ENCODE peak calls at places on chromosomes 7 and 10, in four cellular contexts. X is PC-9, W is astrocyte, M is AG04449. P is an unnamed sample.

GRCh38 chr10:130045091-130045652 is 65.5 kb downstream of the C10orf143 start:
- DNase-seq in X (no peak), W (no peak), M (no peak), P (no peak)

GRCh38 chr10:114073787-114074186 is 30.1 kb downstream of the ADRB1 start:
- DNase-seq in X (no peak), W (no peak), M (no peak), P (no peak)

GRCh38 chr10:38047666-38048065 is 37.2 kb downstream of the ZNF33A start:
- DNase-seq in X (no peak), W (no peak), M (no peak), P (no peak)

GRCh38 chr10:113158183-113158582 is 208.1 kb downstream of the TCF7L2 start:
- DNase-seq in X (no peak), W (no peak), M (no peak), P (no peak)

GRCh38 chr10:59098811-59099452 is 77.5 kb upstream of the PHYHIPL start:
- DNase-seq in X (no peak), W (peak), M (no peak), P (peak)

GRCh38 chr7:111357691-111358090 is 204.6 kb downstream of the IMMP2L start:
- DNase-seq in X (peak), W (peak), M (no peak), P (peak)

GRCh38 chr7:112596260-112596659 is 115.5 kb downstream of the LSMEM1 start:
- DNase-seq in X (no peak), W (peak), M (no peak), P (peak)

GRCh38 chr7:88912852-88913251 is 117.3 kb upstream of the TEX47 start:
- DNase-seq in X (no peak), W (no peak), M (no peak), P (no peak)

GRCh38 chr7:46932656-46933424 is 649.1 kb downstream of the TNS3 start:
- DNase-seq in X (peak), W (peak), M (peak), P (peak)

GRCh38 chr10:78831457-78831856 is 237.3 kb upstream of the ZMIZ1 start:
- DNase-seq in X (no peak), W (no peak), M (no peak), P (no peak)

GRCh38 chr10:32166365-32166764 is 110.1 kb upstream of the KIF5B start:
- DNase-seq in X (no peak), W (no peak), M (no peak), P (no peak)

GRCh38 chr7:151248191-151249033 is at the start of gene SMARCD3:
- DNase-seq in X (no peak), W (peak), M (no peak), P (no peak)

DNA sequence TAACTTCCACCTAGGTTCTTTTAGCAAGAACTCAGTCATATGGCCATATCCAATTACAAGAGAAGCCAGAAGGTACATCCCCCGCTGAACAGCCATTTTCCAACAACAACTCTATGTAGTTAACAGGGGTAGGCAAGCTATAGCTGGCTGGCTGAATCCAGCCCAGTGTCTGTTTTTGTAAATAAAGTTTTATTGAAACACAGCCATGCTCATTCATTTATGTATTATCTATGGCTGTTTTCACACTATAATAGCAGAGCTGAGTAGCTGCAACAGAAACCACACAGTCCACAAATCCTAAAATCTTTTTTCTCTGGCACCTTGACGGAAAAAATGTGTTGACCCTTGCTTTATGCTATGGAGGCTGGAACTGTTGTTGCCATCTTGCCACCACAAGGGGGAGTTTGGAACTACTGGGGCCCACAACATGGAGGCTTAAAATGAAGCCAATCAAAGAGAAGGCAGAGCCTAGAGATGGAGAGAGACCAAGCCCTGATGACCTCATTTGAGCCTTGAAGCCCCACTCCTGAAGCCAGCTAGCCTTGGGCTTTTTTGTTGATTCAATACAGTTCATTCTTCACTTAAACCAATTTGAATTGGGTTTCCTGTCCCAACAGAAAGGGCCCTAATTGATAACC is 33.3 kb upstream of the XPNPEP1 start:
- DNase-seq in X (no peak), W (no peak), M (no peak), P (no peak)
- H3K4me3 ChIP-seq in X (no peak), W (no peak), M (no peak), P (no peak)

DNA sequence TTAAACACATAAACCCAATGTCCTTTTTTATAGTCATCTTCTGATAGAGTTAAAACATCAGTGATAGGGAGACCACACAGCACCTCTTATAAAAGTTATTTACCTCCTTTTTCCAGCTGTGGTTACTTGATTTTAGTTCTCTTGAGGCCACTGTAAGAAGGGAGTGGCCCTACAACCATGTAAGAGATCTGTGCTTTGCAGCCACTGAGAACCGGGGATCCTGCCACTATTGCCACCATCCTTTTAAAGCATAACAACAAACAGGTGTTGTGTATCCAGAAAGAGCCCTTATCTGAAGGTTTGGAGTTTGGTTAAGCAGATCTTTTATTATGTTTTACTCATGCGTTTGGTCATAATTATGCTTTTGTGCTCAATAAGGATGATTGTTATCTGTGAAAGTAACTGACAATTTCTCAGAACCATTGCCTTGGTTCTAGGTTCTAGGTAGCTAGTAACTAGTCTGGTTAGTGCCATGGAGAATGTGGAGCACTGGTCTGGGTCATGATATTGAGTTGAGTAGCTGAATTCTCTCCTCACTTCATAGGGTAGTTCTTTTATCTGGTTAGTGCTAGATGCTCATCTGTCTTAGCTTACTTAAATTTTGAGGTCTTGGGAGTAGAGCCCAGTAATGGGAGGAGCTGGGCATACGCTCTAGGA is 56.5 kb downstream of the ST7 start:
- DNase-seq in X (no peak), W (no peak), M (no peak), P (no peak)
- TF ChIP-seq CTCF in X (no peak), W (no peak), M (no peak), P (no peak)

GRCh38 chr10:12448729-12449391 is 99.5 kb downstream of the CAMK1D start:
- DNase-seq in X (peak), W (peak), M (peak), P (peak)

GRCh38 chr10:12445701-12446334 is 96.5 kb downstream of the CAMK1D start:
- DNase-seq in X (no peak), W (no peak), M (no peak), P (no peak)

GRCh38 chr10:12443026-12443425 is 93.7 kb downstream of the CAMK1D start:
- DNase-seq in X (no peak), W (no peak), M (no peak), P (no peak)

GRCh38 chr10:12444981-12445700 is 95.8 kb downstream of the CAMK1D start:
- DNase-seq in X (no peak), W (no peak), M (no peak), P (no peak)

DNA sequence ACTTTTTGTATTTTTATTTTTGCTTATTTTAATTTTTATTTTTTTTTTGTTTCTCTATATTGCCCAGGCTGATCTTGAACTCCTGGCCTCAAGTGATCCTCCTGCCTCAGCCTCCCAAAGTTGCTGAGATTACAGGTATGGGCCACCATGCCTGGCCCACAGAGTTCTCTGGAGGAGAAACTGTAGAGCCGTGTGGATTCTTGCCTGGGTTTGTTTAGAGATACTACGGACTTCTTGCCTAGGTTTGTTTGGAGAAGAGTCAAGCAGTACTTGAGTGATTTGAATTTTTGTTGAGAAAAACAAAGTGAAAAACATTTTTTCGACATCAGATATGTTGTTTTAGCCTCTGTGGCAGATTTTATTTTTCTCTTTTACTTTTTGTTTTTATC is 99.0 kb downstream of the CAMK1D start:
- DNase-seq in X (no peak), W (no peak), M (no peak), P (no peak)
- H3K4me3 ChIP-seq in X (peak), W (peak), M (no peak), P (no peak)

DNA sequence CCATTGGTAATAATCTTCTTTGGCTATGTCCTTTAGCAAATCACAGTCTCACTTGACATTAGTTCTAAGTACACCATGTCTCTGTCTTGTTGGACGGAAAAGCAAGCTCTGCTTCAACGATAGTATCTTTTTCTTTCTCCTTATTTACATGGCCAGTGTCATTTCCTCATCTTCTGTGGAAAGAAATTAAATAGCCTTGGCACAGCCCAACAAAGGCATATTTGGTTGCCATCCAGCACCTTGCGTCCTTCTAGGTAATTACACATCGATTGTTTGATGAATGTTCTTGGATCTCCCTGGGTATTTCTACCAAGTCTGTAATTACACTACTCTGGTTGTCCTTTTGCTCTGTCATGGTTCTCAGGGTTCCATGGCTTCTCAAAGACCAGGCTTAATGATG is 183.1 kb downstream of the CHN2 start:
- DNase-seq in X (no peak), W (no peak), M (no peak), P (no peak)
- TF ChIP-seq CTCF in X (no peak), W (no peak), M (no peak), P (no peak)

DNA sequence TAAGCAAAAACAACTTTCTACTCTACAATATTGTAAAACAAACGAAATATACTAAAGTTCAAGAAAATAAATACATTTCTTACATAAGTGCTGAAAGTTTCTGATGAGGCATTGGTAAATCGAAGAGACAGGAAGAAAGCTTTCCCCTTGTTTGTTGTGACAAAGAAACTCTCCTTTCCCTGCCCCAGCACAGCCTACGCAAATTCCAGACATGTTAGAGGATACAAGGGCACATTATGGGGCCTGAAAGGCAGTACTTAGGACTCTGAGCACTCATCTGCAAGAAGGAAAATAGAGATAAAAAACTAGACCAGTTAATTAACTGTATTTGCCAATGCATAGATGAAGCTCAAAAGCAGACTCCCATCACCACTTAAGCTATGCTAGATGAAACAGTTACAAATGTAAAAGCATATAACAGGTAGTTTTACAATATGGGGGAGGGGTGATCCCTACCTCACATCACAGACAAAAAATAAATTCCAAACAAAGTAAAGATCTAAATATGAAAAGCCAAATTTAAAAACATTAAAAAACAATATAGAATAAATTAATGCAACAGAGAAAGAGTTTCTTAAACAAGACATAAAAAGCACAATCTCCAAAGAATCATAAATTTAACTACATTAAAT is 21.8 kb downstream of the ARHGAP19 start:
- DNase-seq in X (no peak), W (peak), M (no peak), P (no peak)
- H3K4me3 ChIP-seq in X (no peak), W (peak), M (no peak), P (no peak)

GRCh38 chr10:23157691-23158369 is 34.3 kb upstream of the PTF1A start:
- DNase-seq in X (no peak), W (peak), M (no peak), P (peak)
- TF ChIP-seq CTCF in X (no peak), W (no peak), M (peak), P (no peak)

GRCh38 chr7:28203498-28204240 is 23.1 kb upstream of the JAZF1 start:
- DNase-seq in X (no peak), W (peak), M (no peak), P (no peak)
- H3K4me3 ChIP-seq in X (no peak), W (no peak), M (no peak), P (no peak)

DNA sequence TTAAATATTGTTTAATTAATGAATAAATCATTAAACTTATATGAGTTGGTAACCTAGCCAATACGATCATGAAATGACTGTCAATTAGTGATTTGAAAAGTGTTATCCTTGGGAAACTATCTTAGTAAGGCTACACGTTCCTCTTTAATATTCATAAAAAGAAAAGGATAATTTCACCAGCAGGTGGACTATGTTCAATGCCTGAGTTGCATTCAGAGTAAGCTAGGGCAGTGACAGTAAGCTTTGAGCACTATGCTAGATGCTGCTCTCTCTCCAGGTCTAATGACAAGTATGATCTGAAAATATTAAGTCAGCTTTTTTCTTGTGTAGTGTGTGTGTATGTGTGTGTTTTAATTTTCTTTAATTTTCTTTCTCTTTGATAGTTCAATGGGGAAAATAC is 486.3 kb upstream of the PCDH15 start:
- DNase-seq in X (no peak), W (no peak), M (no peak), P (no peak)
- TF ChIP-seq CTCF in X (no peak), W (no peak), M (no peak), P (no peak)